ENCODE peak calls at places on chromosomes 6 and 20, in nine cellular contexts. I is adrenal gland, U is hepatocyte, X is Peyer's patch, S is thoracic aorta, F is fibroblast of lung, G is MM.1S, P is cardiac muscle cell, W is BE2C. H is an unnamed sample.

GRCh38 chr20:61520761-61521460 is 268.9 kb downstream of the CDH4 start:
- DNase-seq in I (no peak), U (no peak), X (no peak), S (no peak), F (peak; percentile 70), G (no peak), P (peak; percentile 68), W (no peak), H (no peak)

GRCh38 chr6:122122686-122123085 is 276.8 kb upstream of the HSF2 start:
- DNase-seq in I (no peak), U (no peak), X (no peak), S (no peak), F (no peak), G (no peak), P (no peak), W (no peak), H (no peak)

GRCh38 chr6:20946037-20946436 is 411.8 kb downstream of the CDKAL1 start:
- DNase-seq in I (no peak), U (no peak), X (no peak), S (no peak), F (peak; percentile 61), G (no peak), P (peak; percentile 38), W (no peak), H (no peak)

GRCh38 chr20:3358676-3359340 is 48.7 kb downstream of the DNAAF9 start:
- DNase-seq in I (no peak), U (peak; percentile 15), X (no peak), S (no peak), F (no peak), G (no peak), P (no peak), W (no peak), H (peak; percentile 47)

GRCh38 chr6:57130784-57131183 is 40.8 kb downstream of the ZNF451 start:
- DNase-seq in I (no peak), U (no peak), X (no peak), S (no peak), F (peak; percentile 13), G (no peak), P (no peak), W (no peak), H (no peak)

GRCh38 chr6:114452785-114453401 is 110.1 kb upstream of the HS3ST5 start:
- DNase-seq in I (no peak), U (no peak), X (no peak), S (no peak), F (no peak), G (peak; percentile 76), P (no peak), W (no peak), H (no peak)

GRCh38 chr6:15538766-15539165 is 124.1 kb downstream of the DTNBP1 start:
- DNase-seq in I (no peak), U (no peak), X (no peak), S (no peak), F (no peak), G (no peak), P (no peak), W (no peak), H (no peak)

GRCh38 chr20:41174782-41175181 is 37.4 kb downstream of the PLCG1 start:
- DNase-seq in I (peak; percentile 12), U (no peak), X (peak; percentile 5), S (no peak), F (peak; percentile 18), G (no peak), P (peak; percentile 31), W (no peak), H (no peak)

GRCh38 chr20:3788685-3789155 is 2.2 kb upstream of the CENPB start:
- DNase-seq in I (no peak), U (no peak), X (no peak), S (no peak), F (no peak), G (no peak), P (no peak), W (peak; percentile 62), H (no peak)

GRCh38 chr20:62235001-62235776 is 3.1 kb upstream of the OSBPL2 start:
- DNase-seq in I (no peak), U (no peak), X (no peak), S (no peak), F (no peak), G (no peak), P (no peak), W (no peak), H (no peak)

GRCh38 chr20:3406481-3407425 is 716 bp downstream of the DNAAF9 start:
- DNase-seq in I (peak; percentile 47), U (peak; percentile 76), X (peak; percentile 24), S (no peak), F (peak; percentile 48), G (no peak), P (peak; percentile 67), W (peak; percentile 18), H (no peak)

GRCh38 chr6:110067837-110068591 is 89.9 kb downstream of the GPR6 start:
- DNase-seq in I (no peak), U (no peak), X (no peak), S (no peak), F (no peak), G (no peak), P (peak; percentile 19), W (no peak), H (no peak)

GRCh38 chr6:54878705-54879104 is 32.1 kb downstream of the FAM83B start:
- DNase-seq in I (no peak), U (no peak), X (no peak), S (no peak), F (peak; percentile 20), G (no peak), P (no peak), W (no peak), H (no peak)

GRCh38 chr6:135909737-135910387 is 58.4 kb downstream of the PDE7B start:
- DNase-seq in I (peak; percentile 15), U (peak; percentile 73), X (peak; percentile 56), S (no peak), F (peak; percentile 57), G (peak; percentile 91), P (peak; percentile 66), W (peak; percentile 66), H (peak; percentile 62)

DNA sequence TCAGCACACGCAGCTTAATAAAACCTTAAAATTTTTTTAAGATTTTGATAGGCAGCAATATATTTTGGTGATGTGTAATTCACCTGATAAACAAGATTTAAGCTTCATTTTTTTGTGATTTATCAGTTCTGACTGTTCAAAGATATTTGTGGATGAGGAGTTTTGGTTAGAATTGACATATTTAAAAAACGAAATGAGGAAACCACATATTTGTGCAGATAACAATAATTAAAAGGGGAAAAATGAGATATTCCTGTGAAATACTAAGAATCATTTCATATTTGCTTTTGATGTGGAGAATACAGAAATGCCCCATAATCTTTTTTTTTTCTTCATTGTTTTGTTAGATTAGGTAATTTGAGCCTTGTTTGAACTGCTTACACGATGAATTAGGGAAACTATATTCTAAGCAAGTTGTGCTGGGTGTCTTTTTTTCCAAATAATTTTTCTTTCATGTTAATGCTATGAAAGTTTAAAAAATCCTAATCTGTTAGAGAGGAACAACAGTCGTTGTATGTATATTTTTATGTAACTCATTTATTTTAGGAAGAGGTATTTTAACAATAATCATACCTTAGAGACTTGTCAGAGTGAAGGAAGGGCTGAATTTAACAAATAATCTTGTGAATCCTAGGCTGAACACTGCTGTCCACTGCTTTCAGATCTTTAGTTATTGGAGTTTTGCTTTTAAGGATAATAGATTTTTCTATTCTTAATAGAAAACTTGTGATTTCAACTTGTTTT is 4.0 kb downstream of the ARID1B start:
- DNase-seq in I (no peak), U (no peak), X (no peak), S (no peak), F (no peak), G (no peak), P (no peak), W (no peak), H (no peak)
- H3K4me1 ChIP-seq in I (peaks cover 47% of the 10 kb centered on the region), U (peaks cover 24% of the 10 kb centered on the region), X (no peaks in the 10 kb centered on the region), S (peaks cover 24% of the 10 kb centered on the region), F (peaks cover 9% of the 10 kb centered on the region), G (no peaks in the 10 kb centered on the region), P (peaks cover 36% of the 10 kb centered on the region), W (peaks cover 5% of the 10 kb centered on the region), H (peaks cover 11% of the 10 kb centered on the region)

DNA sequence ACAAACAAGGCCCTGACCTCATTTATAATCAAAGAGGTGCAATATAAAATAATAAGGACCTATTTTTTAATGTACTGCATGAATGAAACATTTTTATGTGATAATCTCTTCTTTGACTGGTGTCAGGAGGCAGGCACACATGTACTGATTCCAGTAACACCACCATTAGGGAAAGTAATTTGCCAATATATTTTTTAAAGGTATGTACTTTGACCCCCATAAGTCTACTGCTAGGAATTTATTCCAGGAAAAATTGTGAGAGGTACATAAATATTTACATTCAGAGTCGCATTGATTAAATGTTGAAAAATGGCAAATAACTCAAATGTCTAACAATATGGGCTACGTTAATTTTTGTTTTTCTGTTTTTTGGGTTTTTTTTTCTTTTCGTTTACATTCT is 325.4 kb upstream of the PRDM1 start:
- DNase-seq in I (no peak), U (no peak), X (no peak), S (no peak), F (no peak), G (no peak), P (no peak), W (no peak), H (no peak)
- H3K4me1 ChIP-seq in I (no peaks in the 10 kb centered on the region), U (peaks cover 18% of the 10 kb centered on the region), X (no peaks in the 10 kb centered on the region), S (no peaks in the 10 kb centered on the region), F (no peaks in the 10 kb centered on the region), G (peaks cover 35% of the 10 kb centered on the region), P (no peaks in the 10 kb centered on the region), W (no peaks in the 10 kb centered on the region), H (peaks cover 3% of the 10 kb centered on the region)

GRCh38 chr6:13536796-13537526 is 37.4 kb upstream of the SIRT5 start:
- DNase-seq in I (no peak), U (no peak), X (no peak), S (no peak), F (no peak), G (no peak), P (no peak), W (no peak), H (no peak)
- H3K4me1 ChIP-seq in I (no peaks in the 10 kb centered on the region), U (no peaks in the 10 kb centered on the region), X (no peaks in the 10 kb centered on the region), S (no peaks in the 10 kb centered on the region), F (no peaks in the 10 kb centered on the region), G (peaks cover 21% of the 10 kb centered on the region), P (peaks cover 6% of the 10 kb centered on the region), W (no peaks in the 10 kb centered on the region), H (no peaks in the 10 kb centered on the region)

DNA sequence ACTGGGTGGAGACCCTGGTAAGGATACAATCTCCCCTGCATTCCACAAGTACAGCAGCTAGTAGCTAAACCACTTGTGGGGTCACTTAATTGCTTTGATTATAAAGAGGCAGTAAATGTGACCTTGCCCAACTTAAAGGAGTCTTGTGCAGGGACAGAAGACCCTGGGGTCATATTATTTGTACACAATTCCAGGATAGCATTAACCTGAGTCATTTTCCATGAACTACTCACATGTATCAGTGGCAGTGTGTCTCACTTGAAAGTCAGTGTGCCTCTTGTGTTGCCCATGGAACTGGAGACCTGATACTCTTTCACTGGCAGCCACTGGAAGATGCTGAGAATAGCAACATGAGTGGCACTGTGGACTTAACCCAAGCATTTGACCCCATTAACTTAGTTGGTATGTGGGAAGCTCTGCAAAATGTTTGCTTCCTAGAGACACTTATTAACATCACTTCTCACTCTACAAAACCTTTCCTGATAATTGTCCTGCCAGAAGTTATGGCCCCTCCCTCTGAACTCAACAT is 28.9 kb downstream of the CLIC5 start:
- DNase-seq in I (no peak), U (no peak), X (no peak), S (no peak), F (no peak), G (no peak), P (no peak), W (no peak), H (no peak)
- H3K4me1 ChIP-seq in I (no peaks in the 10 kb centered on the region), U (peaks cover 12% of the 10 kb centered on the region), X (no peaks in the 10 kb centered on the region), S (no peaks in the 10 kb centered on the region), F (no peaks in the 10 kb centered on the region), G (peaks cover 16% of the 10 kb centered on the region), P (peaks cover 39% of the 10 kb centered on the region), W (no peaks in the 10 kb centered on the region), H (peaks cover 44% of the 10 kb centered on the region)